ENCODE peak calls at places on chromosomes 3 and 15, in nine cellular contexts. X is RWPE1; B is activated T-cell treated with anti-CD3 and anti-CD28 coated beads, Interleukin-2, amount 50 U/mL, for 48 hours; S is non-pigmented ciliary epithelial cell; U is MM.1S; C is fibroblast of the conjunctiva; E is activated naive CD4-positive, alpha-beta T cell treated with Interleukin-2 at 50 U/mL for 16 hours; R is GM13977; Y is stimulated activated CD8-positive, alpha-beta memory T cell treated with anti-CD3 and anti-CD28 coated beads, Interleukin-15, amount 100 ng/mL, for 24 hours. A is an unnamed sample.

GRCh38 chr15:70643783-70644125 is 119.6 kb downstream of the UACA start:
- DNase-seq in X (peak), B (no peak), S (no peak), U (no peak), C (no peak), E (no peak), R (no peak), Y (no peak), A (no peak)

GRCh38 chr15:32878849-32879795 is 161.3 kb downstream of the GREM1 start:
- DNase-seq in X (no peak), B (no peak), S (no peak), U (no peak), C (no peak), E (no peak), R (no peak), Y (no peak), A (no peak)

GRCh38 chr15:52154896-52155865 is 36.0 kb downstream of the GNB5 start:
- DNase-seq in X (no peak), B (peak), S (no peak), U (no peak), C (no peak), E (no peak), R (no peak), Y (no peak), A (peak)

GRCh38 chr3:151410891-151411559 is 26.5 kb upstream of the P2RY12 start:
- DNase-seq in X (no peak), B (no peak), S (no peak), U (no peak), C (no peak), E (no peak), R (no peak), Y (no peak), A (no peak)

GRCh38 chr15:60137711-60138396 is 133.7 kb downstream of the FOXB1 start:
- DNase-seq in X (peak), B (no peak), S (no peak), U (no peak), C (no peak), E (no peak), R (no peak), Y (no peak), A (no peak)

GRCh38 chr3:95343767-95344166 is 1280.9 kb downstream of the NSUN3 start:
- DNase-seq in X (no peak), B (no peak), S (no peak), U (peak), C (no peak), E (no peak), R (no peak), Y (no peak), A (no peak)

GRCh38 chr3:98564282-98565005 is 29.0 kb downstream of the CPOX start:
- DNase-seq in X (no peak), B (no peak), S (no peak), U (no peak), C (no peak), E (no peak), R (no peak), Y (no peak), A (no peak)

GRCh38 chr3:13947912-13948311 is 68.0 kb upstream of the WNT7A start:
- DNase-seq in X (no peak), B (no peak), S (no peak), U (no peak), C (no peak), E (no peak), R (no peak), Y (no peak), A (no peak)

GRCh38 chr3:43481325-43481860 is 140.4 kb downstream of the ANO10 start:
- DNase-seq in X (no peak), B (no peak), S (no peak), U (no peak), C (no peak), E (no peak), R (no peak), Y (no peak), A (no peak)

GRCh38 chr3:24185738-24186384 is 240.8 kb downstream of the NR1D2 start:
- DNase-seq in X (peak), B (peak), S (peak), U (peak), C (peak), E (peak), R (peak), Y (no peak), A (no peak)

GRCh38 chr15:63994073-63994600 is 52.1 kb downstream of the DAPK2 start:
- DNase-seq in X (no peak), B (no peak), S (no peak), U (no peak), C (no peak), E (no peak), R (no peak), Y (no peak), A (no peak)

GRCh38 chr3:16533928-16534913 is 20.7 kb upstream of the RFTN1 start:
- DNase-seq in X (no peak), B (no peak), S (no peak), U (no peak), C (no peak), E (no peak), R (no peak), Y (no peak), A (peak)